ENCODE peak calls at places on chromosomes 6 and 20, in nine cellular contexts. O is colonic mucosa, W is vagina, S is AG09309, R is esophagus squamous epithelium, A is stomach, Q is WERI-Rb-1, E is upper lobe of right lung, P is left lung. U is an unnamed sample.
A peak's percentile ranks its signal among the peaks of the same experiment; 100 is the strongest.

GRCh38 chr20:45406260-45407066 is 1.6 kb upstream of the DBNDD2 start:
- DNase-seq in O (peak; percentile 86), W (no peak), S (no peak), R (no peak), A (peak; percentile 71), Q (peak; percentile 67), E (peak; percentile 88), P (peak; percentile 76), U (peak; percentile 85)

GRCh38 chr20:12047838-12048432 is 130.2 kb downstream of the BTBD3 start:
- DNase-seq in O (no peak), W (peak; percentile 40), S (no peak), R (no peak), A (no peak), Q (no peak), E (no peak), P (no peak), U (no peak)

GRCh38 chr20:53081916-53082863 is 110.0 kb downstream of the TSHZ2 start:
- DNase-seq in O (no peak), W (no peak), S (no peak), R (no peak), A (no peak), Q (no peak), E (no peak), P (no peak), U (no peak)

GRCh38 chr20:64159711-64160110 is 4.5 kb upstream of the MYT1 start:
- DNase-seq in O (no peak), W (no peak), S (no peak), R (no peak), A (no peak), Q (no peak), E (no peak), P (no peak), U (no peak)

GRCh38 chr6:134379086-134379485 is 61.2 kb upstream of the SGK1 start:
- DNase-seq in O (peak; percentile 88), W (no peak), S (no peak), R (no peak), A (peak; percentile 88), Q (no peak), E (no peak), P (peak; percentile 47), U (peak; percentile 86)

GRCh38 chr6:7546832-7547714 is 5.6 kb downstream of the DSP start:
- DNase-seq in O (peak; percentile 75), W (no peak), S (no peak), R (no peak), A (no peak), Q (no peak), E (no peak), P (no peak), U (no peak)

GRCh38 chr6:9532621-9533557 is 882.0 kb downstream of the TFAP2A start:
- DNase-seq in O (no peak), W (no peak), S (no peak), R (no peak), A (no peak), Q (no peak), E (no peak), P (no peak), U (no peak)

GRCh38 chr6:70299456-70299855 is 3.4 kb downstream of the COL9A1 start:
- DNase-seq in O (no peak), W (no peak), S (no peak), R (no peak), A (no peak), Q (no peak), E (no peak), P (no peak), U (peak; percentile 17)

GRCh38 chr6:43924222-43924702 is 154.3 kb downstream of the VEGFA start:
- DNase-seq in O (no peak), W (no peak), S (no peak), R (no peak), A (peak; percentile 61), Q (no peak), E (peak; percentile 73), P (peak; percentile 37), U (no peak)

GRCh38 chr6:149503858-149504257 is 19.0 kb upstream of the ZC3H12D start:
- DNase-seq in O (no peak), W (no peak), S (no peak), R (no peak), A (no peak), Q (no peak), E (no peak), P (no peak), U (no peak)

GRCh38 chr6:166162599-166163342 is 4.9 kb downstream of the TBXT start:
- DNase-seq in O (no peak), W (no peak), S (no peak), R (no peak), A (no peak), Q (no peak), E (no peak), P (no peak), U (no peak)

GRCh38 chr6:114580882-114581281 is 238.1 kb upstream of the HS3ST5 start:
- DNase-seq in O (no peak), W (no peak), S (no peak), R (no peak), A (no peak), Q (no peak), E (no peak), P (no peak), U (no peak)

GRCh38 chr6:139644821-139645220 is 270.4 kb upstream of the CITED2 start:
- DNase-seq in O (no peak), W (no peak), S (no peak), R (no peak), A (no peak), Q (no peak), E (no peak), P (no peak), U (no peak)

GRCh38 chr6:45739058-45739457 is 276.6 kb downstream of the CLIC5 start:
- DNase-seq in O (no peak), W (no peak), S (no peak), R (no peak), A (no peak), Q (no peak), E (no peak), P (no peak), U (no peak)

GRCh38 chr6:45743028-45743615 is 272.5 kb downstream of the CLIC5 start:
- DNase-seq in O (no peak), W (no peak), S (no peak), R (no peak), A (no peak), Q (no peak), E (no peak), P (no peak), U (no peak)

GRCh38 chr6:45742591-45742990 is 273.1 kb downstream of the CLIC5 start:
- DNase-seq in O (no peak), W (no peak), S (no peak), R (no peak), A (no peak), Q (no peak), E (no peak), P (no peak), U (no peak)

GRCh38 chr6:45738057-45738455 is 277.6 kb downstream of the CLIC5 start:
- DNase-seq in O (no peak), W (no peak), S (no peak), R (no peak), A (no peak), Q (no peak), E (no peak), P (no peak), U (no peak)

DNA sequence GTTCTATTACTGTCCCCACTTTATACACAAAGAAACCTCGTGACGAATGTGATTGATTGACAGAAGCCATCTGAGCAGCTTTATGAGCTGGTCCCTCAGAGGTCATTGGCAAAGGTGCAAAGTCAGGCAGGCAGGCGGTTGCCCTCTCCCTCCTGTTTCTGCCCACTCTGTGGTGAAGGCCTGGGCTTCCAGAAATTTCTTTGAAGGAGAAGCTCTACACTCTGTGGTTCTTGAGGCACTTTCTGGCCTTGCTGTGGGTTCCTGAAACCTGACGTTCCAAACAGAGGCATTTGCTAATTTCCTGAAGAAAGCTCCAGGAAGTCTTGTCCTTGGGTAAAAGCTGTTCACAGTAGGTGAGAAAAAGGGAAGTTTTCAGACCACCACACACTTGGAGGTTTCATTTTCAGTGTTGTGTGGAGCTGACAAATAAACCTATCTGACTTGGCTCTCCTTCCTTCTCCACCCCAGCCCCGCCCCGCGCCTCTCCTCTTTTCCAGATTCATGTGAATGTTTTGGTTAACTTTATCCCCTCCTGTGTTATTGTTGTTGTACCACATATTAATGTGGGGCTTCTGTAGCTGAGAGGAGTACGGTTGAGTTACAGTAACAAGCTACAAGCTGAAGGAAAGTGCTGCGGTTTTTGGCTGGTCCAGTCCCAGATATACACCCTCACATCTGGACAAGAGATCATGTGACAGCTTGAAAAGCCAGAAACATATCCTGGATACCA is 274.1 kb downstream of the CLIC5 start:
- DNase-seq in O (no peak), W (no peak), S (no peak), R (no peak), A (peak; percentile 32), Q (no peak), E (no peak), P (peak; percentile 40), U (no peak)
- H3K4me3 ChIP-seq in O (no peak overlapping the region), W (no peak overlapping the region), S (no peak overlapping the region), R (no peak overlapping the region), A (no peak overlapping the region), Q (no peak overlapping the region), E (no peak overlapping the region), P (no peak overlapping the region), U (no peak overlapping the region)

GRCh38 chr6:79377830-79378460 is 143.5 kb upstream of the HMGN3 start:
- DNase-seq in O (no peak), W (no peak), S (no peak), R (no peak), A (no peak), Q (no peak), E (no peak), P (no peak), U (peak; percentile 9)
- H3K4me3 ChIP-seq in O (no peak overlapping the region), W (no peak overlapping the region), S (no peak overlapping the region), R (no peak overlapping the region), A (no peak overlapping the region), Q (no peak overlapping the region), E (no peak overlapping the region), P (no peak overlapping the region), U (no peak overlapping the region)

GRCh38 chr6:90681863-90682262 is 95.0 kb upstream of the MAP3K7 start:
- DNase-seq in O (no peak), W (no peak), S (no peak), R (no peak), A (no peak), Q (no peak), E (no peak), P (no peak), U (no peak)
- H3K4me3 ChIP-seq in O (no peak overlapping the region), W (no peak overlapping the region), S (no peak overlapping the region), R (no peak overlapping the region), A (no peak overlapping the region), Q (no peak overlapping the region), E (no peak overlapping the region), P (no peak overlapping the region), U (no peak overlapping the region)

DNA sequence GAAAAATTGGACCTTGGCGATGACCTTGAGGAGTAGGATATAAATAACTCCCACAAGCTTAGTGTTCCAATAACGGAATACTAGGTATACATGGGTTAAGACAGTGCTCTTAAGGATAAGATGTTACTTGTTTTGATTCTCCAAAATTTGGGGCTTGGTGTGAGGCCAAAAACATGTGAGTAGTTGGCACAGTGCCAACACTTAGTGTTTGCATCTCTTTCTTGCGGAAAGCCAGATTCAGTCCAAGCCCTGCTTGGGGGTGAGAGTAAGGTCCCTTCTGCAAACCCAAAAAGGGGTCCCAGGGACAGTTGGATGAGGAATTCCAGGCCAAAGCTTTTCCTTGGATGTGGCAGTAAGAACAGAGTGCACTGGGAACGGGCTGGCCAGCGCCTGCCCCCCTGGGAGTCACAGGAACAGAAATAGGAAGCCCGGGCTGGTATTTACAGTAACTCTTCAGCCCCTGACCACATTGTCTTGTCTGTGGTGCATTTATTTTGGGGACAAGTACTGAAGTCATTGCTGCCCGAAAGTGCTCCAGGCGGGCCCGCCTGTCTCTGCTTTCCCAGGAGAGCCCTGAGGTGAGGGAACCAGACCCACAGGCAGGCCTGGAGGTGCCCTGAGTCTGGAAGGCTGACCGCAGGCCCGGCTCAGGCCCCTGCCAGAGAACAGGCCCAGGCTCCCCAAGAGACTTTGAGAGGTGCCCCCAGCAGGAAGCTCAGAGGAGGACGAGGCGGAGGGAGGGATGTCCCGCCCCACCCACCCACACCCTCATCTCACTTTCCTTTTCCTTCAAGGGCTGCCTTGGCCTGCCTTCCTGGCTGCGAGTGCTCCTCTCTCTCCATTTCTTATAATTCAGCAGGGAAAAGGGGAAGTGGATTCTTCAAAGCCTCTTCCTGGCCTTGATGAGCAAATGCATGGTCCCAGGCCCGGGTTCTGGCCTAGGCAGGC is 218.4 kb downstream of the MAFB start:
- DNase-seq in O (no peak), W (no peak), S (no peak), R (no peak), A (no peak), Q (no peak), E (no peak), P (peak; percentile 38), U (no peak)
- H3K4me3 ChIP-seq in O (no peak overlapping the region), W (no peak overlapping the region), S (no peak overlapping the region), R (no peak overlapping the region), A (no peak overlapping the region), Q (no peak overlapping the region), E (no peak overlapping the region), P (no peak overlapping the region), U (no peak overlapping the region)

U was measured in GM23338.